ENCODE peak calls at places on chromosome 11, in six cellular contexts. P is tibial nerve; X is HS-27A; L is adipocyte; Z is stimulated activated CD4-positive, alpha-beta T cell treated with anti-CD3 and anti-CD28 coated beads, Interleukin-1b, Interleukin-23, amount 100 ng/mL, for 1 hour; I is naive thymus-derived CD4-positive, alpha-beta T cell. G is an unnamed sample.

GRCh38 chr11:67252831-67253239 is 13.4 kb upstream of the GRK2 start:
- DNase-seq in I (no peak), Z (no peak), L (peak; percentile 40), P (no peak), X (no peak), G (no peak)

GRCh38 chr11:44631831-44632230 is 66.4 kb downstream of the CD82 start:
- DNase-seq in X (no peak), P (no peak), Z (no peak), L (no peak), I (no peak), G (no peak)

GRCh38 chr11:122646549-122647340 is 8.8 kb upstream of the UBASH3B start:
- DNase-seq in I (no peak), L (peak; percentile 48), Z (no peak), P (no peak), X (no peak), G (no peak)

GRCh38 chr11:2280208-2280607 is 9.8 kb upstream of the ASCL2 start:
- DNase-seq in P (no peak), X (no peak), I (no peak), Z (no peak), L (no peak), G (no peak)

GRCh38 chr11:46649180-46649738 is 31.9 kb downstream of the ATG13 start:
- DNase-seq in P (peak; percentile 87), I (no peak), X (peak; percentile 95), L (peak; percentile 97), Z (no peak), G (no peak)

GRCh38 chr11:2934611-2935239 is 5.5 kb upstream of the PHLDA2 start:
- DNase-seq in L (no peak), I (no peak), Z (no peak), P (no peak), X (no peak), G (no peak)

GRCh38 chr11:95338430-95338991 is 107.5 kb upstream of the SESN3 start:
- DNase-seq in I (no peak), X (no peak), Z (no peak), P (peak; percentile 53), L (peak; percentile 72), G (no peak)

GRCh38 chr11:121464352-121464946 is 11.7 kb upstream of the SORL1-AS1 start:
- DNase-seq in I (peak; percentile 29), L (peak; percentile 65), Z (no peak), X (peak; percentile 47), P (no peak), G (peak; percentile 73)

GRCh38 chr11:37343279-37343678 is 745.2 kb upstream of the RAG2 start:
- DNase-seq in Z (no peak), L (no peak), X (no peak), I (no peak), P (no peak), G (no peak)

GRCh38 chr11:5923427-5923776 is 18.6 kb upstream of the OR56A3 start:
- DNase-seq in X (no peak), L (no peak), I (no peak), P (no peak), Z (no peak), G (no peak)

GRCh38 chr11:71200761-71201160 is 51.6 kb downstream of the SHANK2 start:
- DNase-seq in I (no peak), L (no peak), X (no peak), Z (no peak), P (no peak), G (no peak)

GRCh38 chr11:35343033-35343598 is 76.2 kb downstream of the SLC1A2 start:
- DNase-seq in X (no peak), L (no peak), P (no peak), Z (no peak), I (peak; percentile 58), G (peak; percentile 6)

GRCh38 chr11:1342946-1343345 is 33.5 kb upstream of the TOLLIP start:
- DNase-seq in L (no peak), I (no peak), X (no peak), P (no peak), Z (no peak), G (no peak)

GRCh38 chr11:12087075-12087775 is 23.2 kb upstream of the MICAL2 start:
- DNase-seq in Z (no peak), X (peak; percentile 62), I (no peak), L (peak; percentile 72), P (no peak), G (peak; percentile 10)

GRCh38 chr11:102457056-102457677 is 4.6 kb upstream of the TMEM123 start:
- DNase-seq in Z (no peak), L (no peak), P (no peak), X (no peak), I (no peak), G (no peak)

GRCh38 chr11:17185938-17186337 is 21.8 kb downstream of the PIK3C2A start:
- DNase-seq in Z (no peak), I (no peak), P (no peak), L (no peak), X (no peak), G (no peak)

GRCh38 chr11:70067591-70068341 is 10.4 kb upstream of the ANO1 start:
- DNase-seq in P (no peak), I (no peak), X (no peak), L (no peak), Z (no peak), G (no peak)

GRCh38 chr11:63620928-63621539 is 6.8 kb upstream of the PLAAT3 start:
- DNase-seq in L (no peak), Z (no peak), X (no peak), P (no peak), I (no peak), G (no peak)

GRCh38 chr11:662689-663274 is 25.7 kb downstream of the DRD4 start:
- DNase-seq in X (no peak), Z (peak; percentile 14), P (peak; percentile 70), L (peak; percentile 60), I (peak; percentile 26), G (no peak)

GRCh38 chr11:126111458-126112116 is 48.9 kb upstream of the CDON start:
- DNase-seq in X (no peak), I (no peak), L (no peak), Z (no peak), P (no peak), G (no peak)

GRCh38 chr11:44766112-44766971 is 39.6 kb downstream of the TSPAN18 start:
- DNase-seq in I (no peak), P (no peak), Z (no peak), X (peak; percentile 86), L (peak; percentile 63), G (no peak)

GRCh38 chr11:952406-953385 is 27.0 kb downstream of the AP2A2 start:
- DNase-seq in Z (no peak), X (no peak), I (no peak), L (peak; percentile 59), P (no peak), G (no peak)

GRCh38 chr11:28049338-28050216 is 58.4 kb downstream of the KIF18A start:
- DNase-seq in Z (no peak), P (no peak), L (no peak), X (no peak), I (no peak), G (no peak)

GRCh38 chr11:33735426-33736147 is 636 bp downstream of the CD59 start:
- DNase-seq in P (peak; percentile 29), X (no peak), L (peak; percentile 64), I (peak; percentile 26), Z (no peak), G (peak; percentile 21)

GRCh38 chr11:54946429-54946828 is 239.8 kb downstream of the OR4A5 start:
- DNase-seq in Z (no peak), L (no peak), X (no peak), I (no peak), P (no peak), G (no peak)

GRCh38 chr11:62146476-62147200 is 22.8 kb downstream of the INCENP start:
- DNase-seq in L (no peak), Z (no peak), P (no peak), X (no peak), I (no peak), G (no peak)

GRCh38 chr11:76256448-76256847 is 50.1 kb upstream of the WNT11 start:
- DNase-seq in L (no peak), I (no peak), X (no peak), Z (no peak), P (no peak), G (no peak)

GRCh38 chr11:73401217-73401923 is 25.2 kb downstream of the RELT start:
- DNase-seq in P (no peak), L (no peak), Z (no peak), X (no peak), I (no peak), G (no peak)

GRCh38 chr11:114315749-114316368 is 19.7 kb downstream of the NNMT start:
- DNase-seq in I (peak; percentile 21), Z (no peak), P (no peak), X (no peak), L (no peak), G (no peak)

GRCh38 chr11:120511804-120512726 is 517 bp downstream of the GRIK4 start:
- DNase-seq in Z (no peak), I (no peak), L (peak; percentile 9), P (no peak), X (no peak), G (no peak)

GRCh38 chr11:83044958-83045712 is 26.6 kb downstream of the RAB30 start:
- DNase-seq in I (no peak), Z (no peak), X (peak; percentile 52), P (no peak), L (peak; percentile 49), G (no peak)

GRCh38 chr11:6438979-6439571 is 1.7 kb downstream of the HPX start:
- DNase-seq in X (no peak), P (peak; percentile 64), I (peak; percentile 18), Z (no peak), L (peak; percentile 62), G (peak; percentile 12)

GRCh38 chr11:121421149-121421906 is 30.8 kb upstream of the SORL1 start:
- DNase-seq in I (no peak), P (no peak), L (no peak), X (no peak), Z (no peak), G (no peak)

G was measured in activated T-helper 9 cell treated with anti-CD3 and anti-CD28 coated beads, Interleukin-2, amount 50 U/mL, for 16 hours.